ENCODE peak calls at places on chromosomes 13 and 19, in nine cellular contexts. A is RWPE2, F is fibroblast of lung, P is kidney epithelial cell, L is breast epithelium, J is heart left ventricle, R is fibroblast of villous mesenchyme, G is dorsolateral prefrontal cortex, B is upper lobe of right lung. K is an unnamed sample.

GRCh38 chr13:107361666-107362065 is 793.7 kb upstream of the ARGLU1 start:
- DNase-seq in A (no peak), F (peak; percentile 54), P (no peak), L (no peak), J (no peak), R (no peak), G (no peak), B (no peak), K (peak; percentile 24)

GRCh38 chr19:10111405-10111811 is at the start of gene P2RY11:
- DNase-seq in A (no peak), F (no peak), P (no peak), L (no peak), J (peak; percentile 66), R (no peak), G (no peak), B (peak; percentile 73), K (no peak)

GRCh38 chr19:39974377-39975155 is 3.6 kb downstream of the PSMC4 start:
- DNase-seq in A (no peak), F (no peak), P (no peak), L (no peak), J (no peak), R (no peak), G (no peak), B (no peak), K (peak; percentile 61)

GRCh38 chr13:77696006-77696862 is 1.3 kb upstream of the SLAIN1 start:
- DNase-seq in A (no peak), F (no peak), P (no peak), L (no peak), J (no peak), R (no peak), G (no peak), B (no peak), K (no peak)

GRCh38 chr19:2110822-2111221 is 14.1 kb downstream of the IZUMO4 start:
- DNase-seq in A (no peak), F (no peak), P (no peak), L (no peak), J (no peak), R (no peak), G (no peak), B (no peak), K (no peak)

GRCh38 chr19:18922228-18922985 is 2.9 kb downstream of the DDX49 start:
- DNase-seq in A (no peak), F (no peak), P (no peak), L (no peak), J (no peak), R (no peak), G (no peak), B (no peak), K (no peak)

GRCh38 chr13:78732445-78733017 is 73.6 kb upstream of the OBI1 start:
- DNase-seq in A (no peak), F (no peak), P (no peak), L (no peak), J (no peak), R (no peak), G (no peak), B (no peak), K (no peak)

GRCh38 chr19:709965-710714 is 1.4 kb downstream of the PALM start:
- DNase-seq in A (no peak), F (no peak), P (no peak), L (no peak), J (peak; percentile 84), R (no peak), G (no peak), B (no peak), K (no peak)

GRCh38 chr19:35395762-35396199 is 24.9 kb downstream of the GPR42 start:
- DNase-seq in A (peak; percentile 28), F (no peak), P (no peak), L (no peak), J (no peak), R (peak; percentile 7), G (no peak), B (no peak), K (no peak)

GRCh38 chr19:33195711-33196347 is 1.7 kb downstream of the LRP3 start:
- DNase-seq in A (no peak), F (no peak), P (no peak), L (no peak), J (peak; percentile 47), R (no peak), G (no peak), B (no peak), K (no peak)

GRCh38 chr19:33194527-33194883 is 375 bp downstream of the LRP3 start:
- DNase-seq in A (no peak), F (no peak), P (no peak), L (no peak), J (peak; percentile 63), R (no peak), G (no peak), B (peak; percentile 65), K (no peak)

GRCh38 chr19:33196446-33197193 is 2.5 kb downstream of the LRP3 start:
- DNase-seq in A (no peak), F (no peak), P (no peak), L (no peak), J (peak; percentile 49), R (no peak), G (no peak), B (no peak), K (no peak)

GRCh38 chr19:33193864-33194362 is at the start of gene LRP3:
- DNase-seq in A (no peak), F (peak; percentile 22), P (no peak), L (no peak), J (peak; percentile 77), R (peak; percentile 34), G (no peak), B (peak; percentile 78), K (no peak)

GRCh38 chr19:33194884-33195710 is 967 bp downstream of the LRP3 start:
- DNase-seq in A (peak; percentile 57), F (peak; percentile 60), P (no peak), L (no peak), J (peak; percentile 65), R (peak; percentile 49), G (no peak), B (peak; percentile 69), K (peak; percentile 62)
- H3K4me3 ChIP-seq in A (peak overlapping the region; percentile 54), F (peak overlapping the region; percentile 54), P (peak overlapping the region; percentile 33), L (peak overlapping the region; percentile 71), J (peak overlapping the region; percentile 55), R (peak overlapping the region; percentile 65), G (peak overlapping the region; percentile 52), B (peak overlapping the region; percentile 56), K (peak overlapping the region; percentile 55)

DNA sequence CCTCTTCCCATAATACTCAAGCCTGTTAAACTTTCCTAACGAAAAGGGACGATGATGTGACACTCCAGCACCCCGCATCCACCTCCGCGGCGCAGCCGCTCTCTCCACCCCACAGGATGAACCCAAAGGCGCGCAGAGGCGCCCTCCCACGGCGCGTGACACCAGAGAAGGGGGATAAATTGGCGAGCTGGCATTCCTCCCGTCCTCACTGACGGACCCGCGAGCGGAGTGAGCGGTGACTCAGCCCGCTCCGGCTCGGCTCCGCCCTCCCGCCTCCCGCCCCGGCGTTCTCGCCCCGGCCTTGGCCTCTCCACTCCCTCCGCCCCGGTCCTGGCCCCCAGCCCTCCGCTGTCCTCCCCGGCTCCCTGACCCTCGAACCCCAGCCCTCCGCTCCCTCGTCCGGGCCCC is 590 bp downstream of the TUBGCP3 start:
- DNase-seq in A (no peak), F (peak; percentile 85), P (peak; percentile 43), L (peak; percentile 67), J (peak; percentile 93), R (peak; percentile 88), G (peak; percentile 63), B (peak; percentile 91), K (peak; percentile 82)
- TF ChIP-seq CTCF in A (no peak), F (peak; percentile 12), P (peak; percentile 5), L (no peak), J (no peak), R (no peak), G (no peak), B (no peak), K (no peak)

GRCh38 chr19:36748431-36749275 is 24.0 kb downstream of the ZNF850 start:
- DNase-seq in A (no peak), F (no peak), P (no peak), L (no peak), J (no peak), R (no peak), G (no peak), B (no peak), K (no peak)
- H3K4me3 ChIP-seq in A (no peak overlapping the region), F (no peak overlapping the region), P (no peak overlapping the region), L (no peak overlapping the region), J (no peak overlapping the region), R (no peak overlapping the region), G (no peak overlapping the region), B (no peak overlapping the region), K (no peak overlapping the region)

DNA sequence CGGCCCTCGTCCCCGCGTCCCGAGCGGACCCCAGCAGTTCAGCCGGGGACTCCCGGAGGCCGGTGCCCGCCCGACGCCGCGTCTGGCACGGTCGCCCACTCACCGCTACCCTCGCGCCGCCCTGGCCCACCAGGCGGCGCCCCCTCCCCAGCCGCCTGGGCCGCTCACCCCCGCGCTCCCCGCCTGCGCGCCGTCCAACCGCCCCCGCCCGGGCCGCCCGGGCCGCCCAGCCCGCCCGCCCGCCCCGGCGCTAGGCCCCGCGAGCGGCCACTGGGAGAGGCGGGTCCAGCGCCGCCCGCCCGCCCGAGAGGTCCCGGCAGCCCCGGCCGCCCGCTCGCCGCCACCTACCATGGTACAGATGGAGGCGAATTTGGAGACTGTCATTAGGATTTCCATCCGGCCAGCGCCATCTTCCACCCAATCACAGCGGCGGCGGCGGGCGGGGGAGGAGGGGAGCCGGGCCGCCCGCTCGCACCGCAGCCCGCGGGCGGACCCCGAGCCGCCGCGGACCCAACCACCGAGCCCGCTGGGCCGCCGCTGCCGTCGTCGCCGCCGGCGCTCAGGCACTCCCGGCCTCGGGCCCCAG is at the start of gene USP12:
- DNase-seq in A (no peak), F (peak; percentile 16), P (no peak), L (peak; percentile 26), J (peak; percentile 68), R (peak; percentile 28), G (no peak), B (peak; percentile 77), K (peak; percentile 25)
- TF ChIP-seq CTCF in A (peak; percentile 26), F (no peak), P (no peak), L (no peak), J (no peak), R (no peak), G (peak; percentile 11), B (no peak), K (no peak)

K was measured in fibroblast of mammary gland.